ENCODE peak calls at places on chromosomes 5 and 9, in eight cellular contexts. One of them, this sample, is unnamed.

GRCh38 chr5:131536211-131536826 is 98.7 kb downstream of the RAPGEF6 start:
- DNase-seq in fibroblast of mammary gland: peak
- DNase-seq in fibroblast of pulmonary artery: peak
- DNase-seq in heart left ventricle: no peak
- DNase-seq in esophagus squamous epithelium: no peak
- DNase-seq in uterus: no peak
- DNase-seq in GM12878: peak
- DNase-seq in GM06990: peak
- DNase-seq in this sample: no peak

GRCh38 chr5:16707869-16708192 is 91.0 kb upstream of the RETREG1 start:
- DNase-seq in GM12878: no peak
- DNase-seq in fibroblast of mammary gland: no peak
- DNase-seq in fibroblast of pulmonary artery: no peak
- DNase-seq in esophagus squamous epithelium: no peak
- DNase-seq in GM06990: no peak
- DNase-seq in uterus: no peak
- DNase-seq in heart left ventricle: no peak
- DNase-seq in this sample: no peak

GRCh38 chr9:87069690-87070089 is 122.4 kb upstream of the GAS1 start:
- DNase-seq in esophagus squamous epithelium: no peak
- DNase-seq in uterus: no peak
- DNase-seq in GM06990: no peak
- DNase-seq in GM12878: no peak
- DNase-seq in fibroblast of mammary gland: peak
- DNase-seq in heart left ventricle: no peak
- DNase-seq in fibroblast of pulmonary artery: peak
- DNase-seq in this sample: no peak

GRCh38 chr5:17190242-17190778 is 27.1 kb upstream of the BASP1 start:
- DNase-seq in GM12878: no peak
- DNase-seq in uterus: peak
- DNase-seq in GM06990: peak
- DNase-seq in fibroblast of mammary gland: peak
- DNase-seq in esophagus squamous epithelium: no peak
- DNase-seq in fibroblast of pulmonary artery: peak
- DNase-seq in heart left ventricle: peak
- DNase-seq in this sample: peak

GRCh38 chr9:99264070-99264469 is 42.0 kb downstream of the SEC61B start:
- DNase-seq in heart left ventricle: no peak
- DNase-seq in uterus: no peak
- DNase-seq in GM12878: no peak
- DNase-seq in fibroblast of mammary gland: peak
- DNase-seq in esophagus squamous epithelium: no peak
- DNase-seq in GM06990: no peak
- DNase-seq in fibroblast of pulmonary artery: peak
- DNase-seq in this sample: no peak

GRCh38 chr9:75964431-75964830 is 74.0 kb downstream of the PCSK5 start:
- DNase-seq in GM06990: no peak
- DNase-seq in fibroblast of pulmonary artery: no peak
- DNase-seq in fibroblast of mammary gland: no peak
- DNase-seq in GM12878: no peak
- DNase-seq in esophagus squamous epithelium: no peak
- DNase-seq in uterus: no peak
- DNase-seq in heart left ventricle: no peak
- DNase-seq in this sample: no peak

GRCh38 chr5:126801992-126802294 is 25.0 kb downstream of the LMNB1 start:
- DNase-seq in fibroblast of mammary gland: peak
- DNase-seq in GM12878: no peak
- DNase-seq in uterus: no peak
- DNase-seq in fibroblast of pulmonary artery: peak
- DNase-seq in esophagus squamous epithelium: no peak
- DNase-seq in heart left ventricle: no peak
- DNase-seq in GM06990: no peak
- DNase-seq in this sample: peak

GRCh38 chr9:131096490-131097258 is at the start of gene AIF1L:
- DNase-seq in fibroblast of pulmonary artery: no peak
- DNase-seq in esophagus squamous epithelium: no peak
- DNase-seq in uterus: no peak
- DNase-seq in heart left ventricle: no peak
- DNase-seq in GM12878: no peak
- DNase-seq in GM06990: no peak
- DNase-seq in fibroblast of mammary gland: no peak
- DNase-seq in this sample: no peak

GRCh38 chr5:135348920-135349319 is 50.1 kb downstream of the MACROH2A1 start:
- DNase-seq in fibroblast of pulmonary artery: no peak
- DNase-seq in uterus: no peak
- DNase-seq in heart left ventricle: no peak
- DNase-seq in GM12878: no peak
- DNase-seq in GM06990: no peak
- DNase-seq in esophagus squamous epithelium: no peak
- DNase-seq in fibroblast of mammary gland: peak
- DNase-seq in this sample: no peak

GRCh38 chr5:170095687-170096086 is 10.0 kb upstream of the FOXI1 start:
- DNase-seq in fibroblast of mammary gland: no peak
- DNase-seq in esophagus squamous epithelium: no peak
- DNase-seq in GM06990: no peak
- DNase-seq in uterus: no peak
- DNase-seq in fibroblast of pulmonary artery: no peak
- DNase-seq in heart left ventricle: no peak
- DNase-seq in GM12878: no peak
- DNase-seq in this sample: no peak

GRCh38 chr5:167899490-167899889 is 392.0 kb upstream of the WWC1 start:
- DNase-seq in uterus: no peak
- DNase-seq in esophagus squamous epithelium: no peak
- DNase-seq in GM06990: no peak
- DNase-seq in fibroblast of pulmonary artery: peak
- DNase-seq in fibroblast of mammary gland: peak
- DNase-seq in heart left ventricle: no peak
- DNase-seq in GM12878: no peak
- DNase-seq in this sample: peak

GRCh38 chr5:67182406-67182805 is 14.2 kb downstream of the CD180 start:
- DNase-seq in fibroblast of mammary gland: peak
- DNase-seq in GM06990: no peak
- DNase-seq in esophagus squamous epithelium: no peak
- DNase-seq in uterus: peak
- DNase-seq in heart left ventricle: peak
- DNase-seq in GM12878: no peak
- DNase-seq in fibroblast of pulmonary artery: peak
- DNase-seq in this sample: peak

GRCh38 chr5:32753051-32753450 is 41.9 kb downstream of the NPR3 start:
- DNase-seq in fibroblast of mammary gland: peak
- DNase-seq in GM12878: no peak
- DNase-seq in heart left ventricle: no peak
- DNase-seq in esophagus squamous epithelium: no peak
- DNase-seq in GM06990: no peak
- DNase-seq in fibroblast of pulmonary artery: peak
- DNase-seq in uterus: no peak
- DNase-seq in this sample: no peak

GRCh38 chr5:108917596-108917995 is 169.9 kb downstream of the FER start:
- DNase-seq in fibroblast of pulmonary artery: peak
- DNase-seq in heart left ventricle: no peak
- DNase-seq in GM06990: no peak
- DNase-seq in GM12878: no peak
- DNase-seq in fibroblast of mammary gland: no peak
- DNase-seq in uterus: no peak
- DNase-seq in esophagus squamous epithelium: no peak
- DNase-seq in this sample: no peak

GRCh38 chr5:149133795-149134777 is 7.2 kb upstream of the ABLIM3 start:
- DNase-seq in esophagus squamous epithelium: no peak
- DNase-seq in uterus: peak
- DNase-seq in GM12878: no peak
- DNase-seq in heart left ventricle: no peak
- DNase-seq in fibroblast of pulmonary artery: peak
- DNase-seq in fibroblast of mammary gland: peak
- DNase-seq in GM06990: no peak
- DNase-seq in this sample: peak

GRCh38 chr5:133612021-133612860 is at the start of gene FSTL4:
- DNase-seq in fibroblast of pulmonary artery: no peak
- DNase-seq in fibroblast of mammary gland: no peak
- DNase-seq in heart left ventricle: no peak
- DNase-seq in uterus: no peak
- DNase-seq in esophagus squamous epithelium: no peak
- DNase-seq in GM06990: peak
- DNase-seq in GM12878: no peak
- DNase-seq in this sample: no peak

GRCh38 chr5:82319977-82320376 is 41.8 kb upstream of the RPS23 start:
- DNase-seq in GM12878: no peak
- DNase-seq in esophagus squamous epithelium: no peak
- DNase-seq in heart left ventricle: no peak
- DNase-seq in fibroblast of mammary gland: no peak
- DNase-seq in GM06990: no peak
- DNase-seq in fibroblast of pulmonary artery: no peak
- DNase-seq in uterus: no peak
- DNase-seq in this sample: no peak

GRCh38 chr5:95662946-95663345 is 16.4 kb downstream of the RFESD start:
- DNase-seq in fibroblast of mammary gland: no peak
- DNase-seq in heart left ventricle: no peak
- DNase-seq in fibroblast of pulmonary artery: no peak
- DNase-seq in uterus: no peak
- DNase-seq in GM06990: no peak
- DNase-seq in GM12878: no peak
- DNase-seq in esophagus squamous epithelium: no peak
- DNase-seq in this sample: no peak

GRCh38 chr5:27462936-27463335 is 424.6 kb upstream of the CDH9 start:
- DNase-seq in uterus: no peak
- DNase-seq in esophagus squamous epithelium: no peak
- DNase-seq in fibroblast of mammary gland: no peak
- DNase-seq in GM06990: no peak
- DNase-seq in GM12878: no peak
- DNase-seq in fibroblast of pulmonary artery: no peak
- DNase-seq in heart left ventricle: no peak
- DNase-seq in this sample: no peak

GRCh38 chr5:27463446-27464149 is 425.2 kb upstream of the CDH9 start:
- DNase-seq in heart left ventricle: no peak
- DNase-seq in GM12878: no peak
- DNase-seq in fibroblast of pulmonary artery: no peak
- DNase-seq in fibroblast of mammary gland: no peak
- DNase-seq in GM06990: no peak
- DNase-seq in esophagus squamous epithelium: no peak
- DNase-seq in uterus: no peak
- DNase-seq in this sample: no peak

GRCh38 chr5:27458318-27458717 is 419.9 kb upstream of the CDH9 start:
- DNase-seq in heart left ventricle: no peak
- DNase-seq in GM06990: no peak
- DNase-seq in uterus: no peak
- DNase-seq in fibroblast of mammary gland: no peak
- DNase-seq in fibroblast of pulmonary artery: no peak
- DNase-seq in GM12878: no peak
- DNase-seq in esophagus squamous epithelium: no peak
- DNase-seq in this sample: no peak
- H3K4me3 ChIP-seq in heart left ventricle: no peak
- H3K4me3 ChIP-seq in GM06990: no peak
- H3K4me3 ChIP-seq in uterus: no peak
- H3K4me3 ChIP-seq in fibroblast of mammary gland: no peak
- H3K4me3 ChIP-seq in fibroblast of pulmonary artery: no peak
- H3K4me3 ChIP-seq in GM12878: no peak
- H3K4me3 ChIP-seq in esophagus squamous epithelium: no peak
- H3K4me3 ChIP-seq in this sample: no peak

GRCh38 chr9:101711330-101711941 is 27.0 kb downstream of the GRIN3A start:
- DNase-seq in uterus: no peak
- DNase-seq in fibroblast of mammary gland: peak
- DNase-seq in heart left ventricle: no peak
- DNase-seq in GM12878: no peak
- DNase-seq in esophagus squamous epithelium: no peak
- DNase-seq in fibroblast of pulmonary artery: no peak
- DNase-seq in GM06990: no peak
- DNase-seq in this sample: no peak
- TF ChIP-seq CTCF in uterus: no peak
- TF ChIP-seq CTCF in fibroblast of mammary gland: peak
- TF ChIP-seq CTCF in heart left ventricle: peak
- TF ChIP-seq CTCF in GM12878: peak
- TF ChIP-seq CTCF in esophagus squamous epithelium: peak
- TF ChIP-seq CTCF in fibroblast of pulmonary artery: peak
- TF ChIP-seq CTCF in GM06990: peak
- TF ChIP-seq CTCF in this sample: no peak

DNA sequence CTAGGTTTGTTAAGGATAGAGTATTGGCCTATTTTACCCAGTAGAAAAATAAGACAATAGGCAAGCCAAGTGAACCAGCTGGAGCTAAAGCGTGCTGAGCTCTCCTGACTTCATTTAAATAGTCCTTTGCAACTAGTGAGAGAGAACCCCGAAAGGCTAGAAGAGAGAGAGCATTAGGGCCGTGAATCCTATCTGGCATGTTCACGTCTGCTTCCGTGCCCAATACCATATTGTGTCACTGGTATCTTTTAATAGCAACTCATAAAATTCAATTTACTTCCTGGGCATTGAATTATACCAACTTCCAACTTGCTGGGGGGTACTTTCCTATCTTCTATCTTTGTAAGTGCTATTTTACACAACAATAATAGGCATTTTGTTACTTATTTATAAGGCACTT is 13.8 kb downstream of the DNAJC18 start:
- DNase-seq in heart left ventricle: no peak
- DNase-seq in fibroblast of pulmonary artery: no peak
- DNase-seq in GM06990: no peak
- DNase-seq in uterus: no peak
- DNase-seq in esophagus squamous epithelium: no peak
- DNase-seq in GM12878: no peak
- DNase-seq in fibroblast of mammary gland: no peak
- DNase-seq in this sample: no peak
- H3K4me3 ChIP-seq in heart left ventricle: no peak
- H3K4me3 ChIP-seq in fibroblast of pulmonary artery: no peak
- H3K4me3 ChIP-seq in GM06990: no peak
- H3K4me3 ChIP-seq in uterus: no peak
- H3K4me3 ChIP-seq in esophagus squamous epithelium: no peak
- H3K4me3 ChIP-seq in GM12878: no peak
- H3K4me3 ChIP-seq in fibroblast of mammary gland: no peak
- H3K4me3 ChIP-seq in this sample: no peak

DNA sequence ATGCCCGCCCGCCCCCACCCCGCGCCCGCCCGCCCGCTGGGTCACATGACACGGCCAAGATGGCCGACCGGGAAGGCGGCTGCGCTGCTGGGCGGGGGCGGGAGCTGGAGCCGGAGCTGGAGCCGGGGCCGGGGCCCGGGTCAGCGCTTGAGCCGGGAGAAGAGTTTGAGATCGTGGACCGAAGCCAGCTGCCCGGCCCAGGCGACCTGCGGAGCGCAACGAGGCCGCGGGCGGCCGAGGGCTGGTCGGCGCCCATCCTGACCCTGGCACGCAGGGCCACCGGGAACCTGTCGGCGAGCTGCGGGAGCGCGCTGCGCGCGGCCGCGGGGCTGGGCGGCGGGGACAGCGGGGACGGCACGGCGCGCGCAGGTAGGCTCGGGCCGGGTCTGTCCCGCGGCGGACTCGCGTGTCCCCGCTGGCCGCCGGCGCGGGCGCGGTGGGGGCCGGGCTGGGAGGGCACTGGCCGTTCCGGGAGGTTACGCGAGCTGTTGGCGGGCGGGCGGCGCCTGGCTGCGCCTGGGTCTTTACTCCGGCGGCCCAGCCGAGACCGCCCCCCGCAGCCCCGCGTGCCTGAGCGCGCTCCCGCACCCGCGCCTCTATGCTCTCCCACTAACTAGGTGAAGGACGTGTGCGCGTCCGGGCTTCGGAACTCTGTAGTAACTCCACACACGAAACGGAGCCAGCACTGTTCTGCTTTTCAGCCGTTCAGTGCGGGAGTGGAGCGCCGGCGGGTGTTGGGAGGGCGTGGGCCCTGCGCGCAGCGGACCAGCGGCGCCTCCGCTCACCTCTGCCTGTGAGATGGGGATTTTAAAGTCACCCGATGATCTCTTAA is at the start of gene RUFY1:
- DNase-seq in uterus: peak
- DNase-seq in heart left ventricle: peak
- DNase-seq in GM12878: peak
- DNase-seq in esophagus squamous epithelium: peak
- DNase-seq in fibroblast of mammary gland: peak
- DNase-seq in fibroblast of pulmonary artery: peak
- DNase-seq in GM06990: peak
- DNase-seq in this sample: peak
- TF ChIP-seq CTCF in uterus: peak
- TF ChIP-seq CTCF in heart left ventricle: no peak
- TF ChIP-seq CTCF in GM12878: no peak
- TF ChIP-seq CTCF in esophagus squamous epithelium: peak
- TF ChIP-seq CTCF in fibroblast of mammary gland: no peak
- TF ChIP-seq CTCF in fibroblast of pulmonary artery: no peak
- TF ChIP-seq CTCF in GM06990: no peak
- TF ChIP-seq CTCF in this sample: no peak